ENCODE peak calls at places on chromosomes 5 and 9, in four cellular contexts. J is H7, U is kidney, D is A549. N is an unnamed sample.

GRCh38 chr9:90114641-90115040 is 509.8 kb downstream of the GADD45G start:
- DNase-seq in U (no peak), D (no peak), J (no peak), N (no peak)

GRCh38 chr9:123656565-123656964 is 273.4 kb downstream of the DENND1A start:
- DNase-seq in U (no peak), D (no peak), J (no peak), N (no peak)

GRCh38 chr9:3330792-3331420 is 194.9 kb downstream of the RFX3 start:
- DNase-seq in J (no peak), D (peak; percentile 6), U (no peak), N (no peak)

GRCh38 chr9:94250456-94250855 is 8.6 kb upstream of the ZNF169 start:
- DNase-seq in D (no peak), J (no peak), U (no peak), N (no peak)

GRCh38 chr5:106376522-106376921 is 1294.2 kb downstream of the EFNA5 start:
- DNase-seq in D (no peak), J (no peak), U (no peak), N (no peak)

GRCh38 chr5:134258896-134259295 is 33.0 kb upstream of the PPP2CA start:
- DNase-seq in U (no peak), D (no peak), J (no peak), N (no peak)

GRCh38 chr5:14915291-14915976 is 43.9 kb upstream of the ANKH start:
- DNase-seq in U (no peak), D (no peak), J (no peak), N (no peak)

GRCh38 chr5:90645024-90645610 is 86.5 kb downstream of the ADGRV1 start:
- DNase-seq in J (peak; percentile 27), U (no peak), D (no peak), N (no peak)

GRCh38 chr5:59548807-59549357 is 344.6 kb downstream of the PDE4D start:
- DNase-seq in D (peak; percentile 44), U (no peak), J (no peak), N (no peak)

GRCh38 chr9:94639045-94639995 is at the start of gene FBP1:
- DNase-seq in U (peak; percentile 84), J (peak; percentile 90), D (no peak), N (no peak)

GRCh38 chr5:38134750-38135330 is 123.5 kb upstream of the EGFLAM start:
- DNase-seq in D (no peak), U (no peak), J (no peak), N (no peak)

GRCh38 chr9:21506910-21507795 is 25.0 kb upstream of the IFNE start:
- DNase-seq in J (no peak), U (no peak), D (no peak), N (no peak)

GRCh38 chr5:172410160-172410559 is 44.2 kb downstream of the SH3PXD2B start:
- DNase-seq in U (no peak), D (no peak), J (peak; percentile 13), N (no peak)

GRCh38 chr9:128863647-128864046 is 18.1 kb downstream of the KYAT1 start:
- DNase-seq in J (peak; percentile 92), U (peak; percentile 87), D (peak; percentile 78), N (peak; percentile 93)

GRCh38 chr9:134299068-134299467 is 27.2 kb upstream of the RXRA start:
- DNase-seq in D (no peak), J (no peak), U (peak; percentile 12), N (no peak)

GRCh38 chr5:169139381-169140125 is 161.4 kb downstream of the SLIT3 start:
- DNase-seq in J (no peak), U (peak; percentile 81), D (peak; percentile 29), N (peak; percentile 24)

GRCh38 chr9:9615086-9615485 is 997.7 kb downstream of the PTPRD start:
- DNase-seq in J (no peak), U (peak; percentile 37), D (no peak), N (no peak)

GRCh38 chr5:31585519-31586270 is 53.2 kb upstream of the PDZD2 start:
- DNase-seq in D (no peak), U (no peak), J (no peak), N (no peak)

GRCh38 chr9:135335691-135336181 is 143.8 kb upstream of the PPP1R26 start:
- DNase-seq in U (peak; percentile 39), J (peak; percentile 48), D (no peak), N (no peak)

GRCh38 chr5:150298701-150299451 is 3.8 kb downstream of the ARSI start:
- DNase-seq in D (peak; percentile 67), U (no peak), J (no peak), N (no peak)

DNA sequence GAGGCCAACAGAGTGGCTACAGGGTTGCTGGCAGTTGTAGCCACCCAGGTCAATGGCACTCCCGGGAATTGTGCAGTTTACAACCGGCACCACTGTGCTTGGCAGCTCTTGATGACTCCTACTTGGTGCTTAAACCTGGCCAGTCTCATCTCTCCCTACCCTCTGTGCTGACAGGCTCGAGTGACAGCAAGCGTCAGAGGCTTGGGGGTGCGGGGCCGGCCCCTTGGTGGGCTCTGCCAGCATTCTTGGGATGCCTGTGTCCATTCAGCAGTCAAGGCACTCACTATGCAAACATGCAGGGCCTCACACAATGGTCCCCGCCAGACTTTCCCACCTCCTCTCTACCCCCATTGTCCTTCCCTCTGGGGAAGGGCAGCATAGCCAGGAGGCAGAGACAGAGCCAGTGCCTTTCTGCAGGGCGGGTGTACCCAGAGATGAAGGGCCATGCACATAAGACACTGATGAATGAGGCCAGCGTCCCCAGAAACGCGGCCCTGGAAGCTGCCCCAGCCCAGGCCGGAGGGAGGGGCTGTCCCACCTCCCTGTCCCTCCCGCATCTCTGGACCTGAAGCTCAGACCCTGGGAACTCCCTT is 26.3 kb upstream of the NOTCH1 start:
- DNase-seq in J (peak; percentile 98), U (peak; percentile 69), D (peak; percentile 55), N (no peak)
- H3K4me3 ChIP-seq in J (no peak overlapping the region), U (no peak overlapping the region), D (no peak overlapping the region), N (no peak overlapping the region)

GRCh38 chr5:40687316-40687715 is 7.6 kb downstream of the PTGER4 start:
- DNase-seq in U (no peak), J (no peak), D (no peak), N (no peak)
- H3K4me3 ChIP-seq in U (peak overlapping the region; percentile 34), J (no peak overlapping the region), D (no peak overlapping the region), N (no peak overlapping the region)

DNA sequence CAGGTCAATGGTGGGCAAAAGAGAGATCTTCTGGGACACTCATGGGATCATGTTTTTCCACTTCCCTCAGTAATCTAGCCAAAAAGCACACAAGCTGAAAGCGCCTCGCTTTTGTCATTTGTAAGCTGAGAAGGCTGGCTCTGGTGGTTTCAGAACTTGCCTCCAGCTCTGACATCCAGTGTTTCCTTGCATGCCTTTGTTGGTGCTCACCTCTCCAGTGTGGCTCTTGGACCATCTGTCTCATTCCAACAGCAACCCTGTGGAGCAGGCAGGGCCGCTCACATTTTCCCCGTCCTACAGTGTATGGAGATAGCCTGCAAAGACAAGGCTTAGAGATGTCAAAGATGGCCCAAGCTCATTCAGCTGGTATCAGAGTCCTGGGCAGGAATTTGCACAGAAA is 160.8 kb upstream of the KLF4 start:
- DNase-seq in J (no peak), D (no peak), U (no peak), N (no peak)
- H3K4me3 ChIP-seq in J (no peak overlapping the region), D (no peak overlapping the region), U (no peak overlapping the region), N (no peak overlapping the region)

DNA sequence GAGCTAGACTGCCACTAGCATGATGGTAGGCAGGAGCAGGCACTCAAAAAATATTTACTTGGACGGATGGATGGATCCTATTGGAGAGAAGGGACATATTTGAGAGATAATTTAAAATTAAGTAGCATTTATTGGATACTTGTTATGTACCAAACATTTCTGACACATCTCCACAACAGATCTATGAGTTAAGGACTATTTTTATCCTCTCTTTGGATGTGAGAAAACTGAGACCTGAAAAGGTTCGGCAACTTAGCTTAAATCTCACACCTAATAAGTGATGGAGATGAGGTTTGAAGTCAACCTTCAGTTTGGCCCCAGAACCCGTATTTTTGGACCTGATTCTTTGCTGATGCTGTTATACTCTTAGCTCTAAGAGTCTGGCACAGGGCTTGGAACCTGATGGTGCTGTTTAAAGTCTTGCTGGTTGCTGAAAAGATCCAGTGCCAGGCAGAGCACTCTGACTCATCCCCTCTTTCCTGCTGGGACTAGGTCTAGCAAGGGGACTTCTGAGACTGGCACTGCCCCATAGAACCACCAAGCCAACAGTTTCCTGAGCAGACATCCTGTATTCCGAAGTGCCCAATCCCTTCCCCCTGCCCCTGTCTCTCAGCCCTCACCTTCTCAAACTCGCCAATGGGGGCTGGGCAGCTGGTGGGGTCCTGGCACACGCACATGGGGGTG is 15.6 kb downstream of the SPARC start:
- DNase-seq in D (no peak), U (no peak), J (no peak), N (no peak)
- H3K4me3 ChIP-seq in D (no peak overlapping the region), U (no peak overlapping the region), J (no peak overlapping the region), N (no peak overlapping the region)

DNA sequence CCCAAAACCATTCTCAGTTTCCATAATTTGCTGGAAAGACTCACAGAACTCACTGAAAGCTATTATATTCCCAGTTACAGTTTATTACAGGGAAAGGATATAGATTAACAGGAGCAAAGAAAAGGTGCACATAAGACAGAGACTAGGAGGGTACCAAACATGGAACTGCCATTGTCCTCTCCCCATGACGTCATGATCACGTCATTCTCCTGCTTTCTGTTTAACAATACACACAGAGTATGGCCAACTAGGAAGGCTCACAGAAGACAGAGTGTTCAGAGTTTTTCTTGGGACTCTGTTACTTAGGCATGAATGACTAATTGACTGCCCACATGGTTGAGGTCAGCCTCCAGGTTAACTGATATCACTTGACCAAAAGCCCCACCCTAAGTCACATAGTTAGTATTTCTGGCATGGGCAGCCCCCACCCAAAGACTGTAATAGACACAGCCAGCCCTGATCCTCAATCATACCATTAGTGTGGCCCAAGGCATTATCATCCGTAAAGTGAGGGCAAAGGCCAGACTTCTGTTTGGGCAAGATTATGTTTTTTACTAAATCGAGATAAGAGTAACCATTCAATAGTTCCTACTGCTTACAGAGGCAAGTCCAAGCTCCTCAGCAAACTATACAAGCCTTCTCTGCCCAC is 353.5 kb upstream of the POU5F2 start:
- DNase-seq in J (no peak), D (no peak), U (no peak), N (no peak)
- H3K4me3 ChIP-seq in J (no peak overlapping the region), D (no peak overlapping the region), U (no peak overlapping the region), N (no peak overlapping the region)

DNA sequence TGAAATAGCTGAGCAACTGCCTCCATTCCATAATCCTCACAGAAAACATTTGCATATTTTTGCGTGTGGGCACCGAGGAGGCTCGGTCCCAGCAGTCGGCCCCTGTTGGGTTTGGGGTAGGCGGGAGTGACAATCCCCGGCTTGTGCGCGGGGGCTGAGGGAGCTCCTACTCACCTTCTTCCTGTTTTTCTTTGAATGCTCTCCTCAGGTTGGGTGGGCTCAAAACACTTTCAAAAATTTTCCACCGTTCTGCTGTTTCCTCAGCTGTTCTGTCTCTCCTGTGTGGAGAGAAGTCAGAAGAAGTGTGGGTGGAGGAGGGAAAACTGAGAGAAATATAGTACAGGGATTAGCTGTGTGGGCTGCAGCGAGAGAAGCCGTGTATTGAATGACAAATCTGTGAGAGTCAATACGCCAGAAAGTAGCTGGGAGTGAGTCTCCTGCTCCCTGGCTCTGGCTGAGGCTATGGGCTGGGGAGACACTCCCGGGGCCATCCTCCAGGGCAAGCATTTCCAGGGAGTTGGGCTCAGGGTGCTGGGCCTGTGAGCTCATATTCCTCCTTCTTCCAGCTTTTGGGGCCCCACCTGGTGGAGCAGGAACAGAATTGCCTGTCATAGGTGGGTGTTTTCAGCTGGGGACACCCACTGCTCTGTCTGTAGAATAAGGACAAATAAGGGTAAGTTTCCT is 84.7 kb downstream of the CMYA5 start:
- DNase-seq in U (peak; percentile 37), J (peak; percentile 80), D (peak; percentile 15), N (peak; percentile 57)
- H3K4me3 ChIP-seq in U (no peak overlapping the region), J (no peak overlapping the region), D (no peak overlapping the region), N (no peak overlapping the region)